ENCODE peak calls at places on chromosomes 3 and 15, in seven cellular contexts. X is hepatocyte, S is lower lobe of right lung, J is stomach, W is heart left ventricle, D is astrocyte, F is AG10803. K is an unnamed sample.

GRCh38 chr15:99703603-99704443 is 29.4 kb downstream of the LYSMD4 start:
- DNase-seq in X (peak; percentile 83), S (no peak), J (no peak), W (no peak), D (peak; percentile 87), F (peak; percentile 89), K (no peak)

GRCh38 chr3:52406791-52407510 is 38.0 kb downstream of the SEMA3G start:
- DNase-seq in X (no peak), S (no peak), J (no peak), W (no peak), D (no peak), F (no peak), K (no peak)

GRCh38 chr15:95208988-95209387 is 977.6 kb downstream of the MCTP2 start:
- DNase-seq in X (no peak), S (no peak), J (no peak), W (no peak), D (peak; percentile 1), F (peak; percentile 12), K (no peak)

GRCh38 chr3:161161603-161162002 is 56.5 kb upstream of the B3GALNT1 start:
- DNase-seq in X (no peak), S (no peak), J (no peak), W (no peak), D (no peak), F (no peak), K (no peak)

GRCh38 chr3:118987466-118987865 is 47.2 kb downstream of the IGSF11 start:
- DNase-seq in X (peak; percentile 29), S (no peak), J (peak; percentile 69), W (peak; percentile 41), D (peak; percentile 26), F (peak; percentile 44), K (no peak)

GRCh38 chr3:125165189-125165947 is 47.2 kb downstream of the SLC12A8 start:
- DNase-seq in X (peak; percentile 41), S (peak; percentile 55), J (no peak), W (peak; percentile 60), D (no peak), F (peak; percentile 45), K (no peak)

GRCh38 chr3:15860014-15860934 is 62.5 kb upstream of the ANKRD28 start:
- DNase-seq in X (peak; percentile 50), S (peak; percentile 81), J (peak; percentile 29), W (no peak), D (peak; percentile 38), F (peak; percentile 39), K (peak; percentile 85)

GRCh38 chr15:35674873-35675781 is 129.2 kb upstream of the DPH6 start:
- DNase-seq in X (peak; percentile 22), S (no peak), J (no peak), W (no peak), D (peak; percentile 39), F (peak; percentile 73), K (no peak)

GRCh38 chr3:183178833-183179549 is 16.5 kb upstream of the LAMP3 start:
- DNase-seq in X (peak; percentile 60), S (peak; percentile 88), J (peak; percentile 31), W (peak; percentile 35), D (peak; percentile 16), F (no peak), K (no peak)

GRCh38 chr3:58386966-58387365 is 46.7 kb downstream of the PDHB start:
- DNase-seq in X (peak; percentile 62), S (no peak), J (peak; percentile 29), W (peak; percentile 38), D (peak; percentile 83), F (peak; percentile 86), K (no peak)

GRCh38 chr15:81865850-81866537 is 179.8 kb downstream of the MEX3B start:
- DNase-seq in X (no peak), S (no peak), J (no peak), W (no peak), D (no peak), F (no peak), K (no peak)

GRCh38 chr15:44501768-44502366 is 35.1 kb upstream of the EIF3J start:
- DNase-seq in X (peak; percentile 25), S (no peak), J (no peak), W (no peak), D (peak; percentile 36), F (peak; percentile 62), K (no peak)

GRCh38 chr3:107969994-107970896 is 120.6 kb downstream of the CD47 start:
- DNase-seq in X (peak; percentile 27), S (no peak), J (no peak), W (no peak), D (peak; percentile 57), F (no peak), K (no peak)

GRCh38 chr15:56327721-56328502 is 37.3 kb upstream of the TEX9 start:
- DNase-seq in X (no peak), S (no peak), J (peak; percentile 72), W (no peak), D (peak; percentile 30), F (peak; percentile 16), K (no peak)

GRCh38 chr3:113006350-113007056 is 15.7 kb downstream of the GTPBP8 start:
- DNase-seq in X (no peak), S (no peak), J (no peak), W (no peak), D (no peak), F (no peak), K (no peak)

GRCh38 chr3:192011137-192011536 is 550.2 kb downstream of the PYDC2 start:
- DNase-seq in X (no peak), S (no peak), J (no peak), W (no peak), D (peak; percentile 39), F (no peak), K (no peak)

GRCh38 chr3:138361193-138361525 is 12.8 kb downstream of the MRAS start:
- DNase-seq in X (no peak), S (no peak), J (no peak), W (no peak), D (no peak), F (no peak), K (no peak)

GRCh38 chr15:39744334-39745103 is 38.1 kb downstream of the FSIP1 start:
- DNase-seq in X (no peak), S (no peak), J (no peak), W (no peak), D (no peak), F (no peak), K (no peak)

GRCh38 chr3:69558912-69559311 is 173.0 kb upstream of the FRMD4B start:
- DNase-seq in X (peak; percentile 35), S (no peak), J (no peak), W (peak; percentile 49), D (no peak), F (peak; percentile 25), K (no peak)

GRCh38 chr15:76065267-76065666 is 5.5 kb downstream of the TMEM266 start:
- DNase-seq in X (no peak), S (no peak), J (no peak), W (no peak), D (no peak), F (no peak), K (no peak)

GRCh38 chr3:17384567-17385296 is 357.7 kb downstream of the TBC1D5 start:
- DNase-seq in X (no peak), S (no peak), J (no peak), W (no peak), D (no peak), F (peak; percentile 49), K (no peak)

GRCh38 chr3:50323614-50324199 is 1.2 kb upstream of the HYAL2 start:
- DNase-seq in X (no peak), S (peak; percentile 72), J (no peak), W (peak; percentile 82), D (no peak), F (no peak), K (no peak)

GRCh38 chr3:178289544-178290160 is 246.6 kb upstream of the KCNMB2 start:
- DNase-seq in X (no peak), S (no peak), J (no peak), W (peak; percentile 32), D (no peak), F (peak; percentile 78), K (no peak)

DNA sequence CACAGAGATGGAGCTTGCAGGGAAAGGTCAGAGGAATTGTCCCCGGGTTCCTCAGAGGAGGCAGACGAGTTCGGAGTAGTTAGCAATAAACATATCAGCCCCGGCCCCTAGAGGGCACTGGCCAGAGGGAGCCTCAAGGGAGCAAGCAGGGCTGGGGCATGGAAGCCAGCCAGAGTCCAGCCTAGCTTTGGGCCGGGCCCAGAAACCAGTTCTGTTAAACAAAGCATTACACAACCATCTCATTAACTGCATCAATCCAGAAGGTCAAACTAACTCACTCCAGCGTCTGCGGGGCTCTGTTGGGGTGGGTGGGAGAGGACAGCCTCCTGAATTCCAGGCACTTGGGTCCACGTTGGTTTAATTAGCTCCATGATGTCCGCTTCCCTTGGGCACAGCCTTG is 41.0 kb upstream of the IREB2 start:
- DNase-seq in X (peak; percentile 58), S (peak; percentile 84), J (peak; percentile 94), W (no peak), D (no peak), F (peak; percentile 81), K (no peak)
- TF ChIP-seq CTCF in X (peak; percentile 39), S (peak; percentile 39), J (no peak), W (peak; percentile 14), D (no peak), F (peak; percentile 50), K (peak; percentile 25)

DNA sequence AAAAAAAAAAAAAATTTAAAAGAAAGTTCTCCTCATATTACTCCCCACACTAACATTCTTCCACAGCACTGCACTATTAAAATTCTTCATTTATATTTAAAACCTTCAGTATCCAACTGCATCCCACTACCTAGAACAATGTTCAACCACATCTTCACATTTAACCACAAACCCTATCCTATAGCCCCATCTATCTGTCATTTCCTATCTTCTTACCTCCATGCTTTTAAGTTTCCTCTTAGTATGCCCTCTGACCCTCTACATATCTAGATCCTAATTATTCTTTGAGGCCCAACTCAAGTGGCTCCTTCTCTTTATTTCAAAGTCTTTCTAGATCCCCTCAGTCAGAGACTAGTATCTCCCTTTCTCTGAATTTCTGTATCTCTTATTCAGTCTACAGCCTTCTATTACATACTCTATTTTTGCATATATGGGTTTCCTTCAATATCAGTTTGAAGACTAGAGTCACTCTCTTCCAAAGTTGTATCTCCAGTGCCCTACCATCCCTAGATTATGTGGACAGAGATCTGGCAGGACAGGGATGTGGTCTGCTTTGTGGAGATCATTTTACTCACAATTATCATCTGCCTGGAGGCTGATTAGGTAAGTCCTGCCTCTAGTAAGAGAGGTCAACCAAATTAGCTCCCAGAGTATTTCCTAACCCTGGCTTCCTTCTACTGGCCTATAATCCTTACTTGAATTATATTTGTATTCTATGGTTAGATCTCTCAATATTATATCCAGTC is 1.4 kb downstream of the CIAO2A start:
- DNase-seq in X (no peak), S (no peak), J (no peak), W (no peak), D (no peak), F (no peak), K (no peak)
- TF ChIP-seq CTCF in X (peak; percentile 38), S (no peak), J (no peak), W (no peak), D (no peak), F (no peak), K (no peak)

GRCh38 chr15:51371271-51371670 is 29.8 kb downstream of the GLDN start:
- DNase-seq in X (no peak), S (no peak), J (no peak), W (no peak), D (no peak), F (no peak), K (no peak)
- TF ChIP-seq CTCF in X (no peak), S (no peak), J (no peak), W (no peak), D (no peak), F (no peak), K (no peak)

DNA sequence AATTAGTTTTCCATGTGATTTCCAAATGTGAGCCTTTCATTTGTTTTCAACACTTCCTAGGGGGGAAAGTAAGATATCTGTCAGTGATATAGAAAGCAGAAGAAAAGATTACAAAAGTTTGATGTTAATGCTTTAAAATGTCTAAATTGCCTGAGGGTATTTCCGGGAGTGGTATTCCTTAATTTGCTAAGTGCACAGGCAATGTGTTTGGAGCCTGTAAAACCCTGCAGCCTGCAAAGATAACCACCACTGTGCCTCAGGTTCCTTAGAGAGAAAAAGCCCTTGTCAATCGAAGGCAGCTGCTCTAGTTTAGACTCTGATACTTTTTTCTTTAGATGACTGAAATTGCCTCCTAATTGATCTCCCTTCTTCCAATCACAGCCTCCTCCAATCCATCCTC is 154.9 kb downstream of the SSR3 start:
- DNase-seq in X (no peak), S (no peak), J (no peak), W (no peak), D (no peak), F (no peak), K (no peak)
- TF ChIP-seq CTCF in X (no peak), S (no peak), J (no peak), W (no peak), D (no peak), F (no peak), K (no peak)